ENCODE peak calls at places on chromosomes 12 and 14, in five cellular contexts. One of them, this sample, is unnamed.
A peak's percentile ranks its signal among the peaks of the same experiment; 100 is the strongest.

GRCh38 chr14:54728700-54729527 is 162.0 kb downstream of the SAMD4A start:
- DNase-seq in A549: no peak
- DNase-seq in kidney glomerular epithelial cell: no peak
- DNase-seq in effector memory CD4-positive, alpha-beta T cell: no peak
- DNase-seq in T follicular helper cell: no peak
- DNase-seq in this sample: no peak

GRCh38 chr12:66156654-66157053 is 13.1 kb downstream of the TMBIM4 start:
- DNase-seq in kidney glomerular epithelial cell: no peak
- DNase-seq in A549: no peak
- DNase-seq in effector memory CD4-positive, alpha-beta T cell: no peak
- DNase-seq in T follicular helper cell: no peak
- DNase-seq in this sample: no peak

GRCh38 chr14:74064883-74065282 is 19.4 kb downstream of the ALDH6A1 start:
- DNase-seq in T follicular helper cell: no peak
- DNase-seq in effector memory CD4-positive, alpha-beta T cell: no peak
- DNase-seq in A549: no peak
- DNase-seq in kidney glomerular epithelial cell: no peak
- DNase-seq in this sample: no peak

GRCh38 chr12:59646636-59647035 is 50.8 kb downstream of the SLC16A7 start:
- DNase-seq in T follicular helper cell: no peak
- DNase-seq in effector memory CD4-positive, alpha-beta T cell: no peak
- DNase-seq in kidney glomerular epithelial cell: no peak
- DNase-seq in A549: no peak
- DNase-seq in this sample: no peak

GRCh38 chr12:25972783-25973182 is 14.3 kb downstream of the RASSF8 start:
- DNase-seq in A549: no peak
- DNase-seq in effector memory CD4-positive, alpha-beta T cell: no peak
- DNase-seq in kidney glomerular epithelial cell: no peak
- DNase-seq in T follicular helper cell: no peak
- DNase-seq in this sample: no peak

GRCh38 chr12:25495336-25496097 is 57.6 kb downstream of the LMNTD1 start:
- DNase-seq in A549: no peak
- DNase-seq in kidney glomerular epithelial cell: peak; percentile 98
- DNase-seq in effector memory CD4-positive, alpha-beta T cell: no peak
- DNase-seq in T follicular helper cell: no peak
- DNase-seq in this sample: no peak

GRCh38 chr14:76784881-76785280 is 23.6 kb downstream of the VASH1 start:
- DNase-seq in kidney glomerular epithelial cell: peak; percentile 75
- DNase-seq in effector memory CD4-positive, alpha-beta T cell: peak; percentile 56
- DNase-seq in T follicular helper cell: peak; percentile 48
- DNase-seq in A549: peak; percentile 97
- DNase-seq in this sample: peak; percentile 65

GRCh38 chr14:75811862-75812505 is 150.9 kb downstream of the TTLL5 start:
- DNase-seq in A549: no peak
- DNase-seq in kidney glomerular epithelial cell: no peak
- DNase-seq in T follicular helper cell: no peak
- DNase-seq in effector memory CD4-positive, alpha-beta T cell: no peak
- DNase-seq in this sample: no peak

GRCh38 chr14:67467134-67467533 is 21.4 kb downstream of the TMEM229B start:
- DNase-seq in effector memory CD4-positive, alpha-beta T cell: no peak
- DNase-seq in kidney glomerular epithelial cell: no peak
- DNase-seq in A549: no peak
- DNase-seq in T follicular helper cell: no peak
- DNase-seq in this sample: no peak

GRCh38 chr12:102980350-102980749 is 22.9 kb downstream of the ASCL1 start:
- DNase-seq in kidney glomerular epithelial cell: no peak
- DNase-seq in A549: no peak
- DNase-seq in effector memory CD4-positive, alpha-beta T cell: no peak
- DNase-seq in T follicular helper cell: no peak
- DNase-seq in this sample: no peak

GRCh38 chr12:15830538-15830937 is 41.4 kb upstream of the EPS8 start:
- DNase-seq in effector memory CD4-positive, alpha-beta T cell: no peak
- DNase-seq in A549: no peak
- DNase-seq in kidney glomerular epithelial cell: no peak
- DNase-seq in T follicular helper cell: no peak
- DNase-seq in this sample: no peak

GRCh38 chr12:4701383-4701782 is 18.8 kb upstream of the GALNT8 start:
- DNase-seq in effector memory CD4-positive, alpha-beta T cell: no peak
- DNase-seq in kidney glomerular epithelial cell: no peak
- DNase-seq in T follicular helper cell: no peak
- DNase-seq in A549: no peak
- DNase-seq in this sample: no peak

GRCh38 chr14:20857630-20858261 is 33.4 kb upstream of the RNASE3 start:
- DNase-seq in effector memory CD4-positive, alpha-beta T cell: peak; percentile 29
- DNase-seq in A549: peak; percentile 46
- DNase-seq in T follicular helper cell: peak; percentile 56
- DNase-seq in kidney glomerular epithelial cell: peak; percentile 54
- DNase-seq in this sample: peak; percentile 72

GRCh38 chr12:79415754-79416435 is 274.9 kb downstream of the PAWR start:
- DNase-seq in A549: no peak
- DNase-seq in kidney glomerular epithelial cell: no peak
- DNase-seq in effector memory CD4-positive, alpha-beta T cell: no peak
- DNase-seq in T follicular helper cell: no peak
- DNase-seq in this sample: no peak

GRCh38 chr12:124904306-124905098 is 9.9 kb downstream of the UBC start:
- DNase-seq in kidney glomerular epithelial cell: peak; percentile 67
- DNase-seq in A549: peak; percentile 89
- DNase-seq in effector memory CD4-positive, alpha-beta T cell: no peak
- DNase-seq in T follicular helper cell: no peak
- DNase-seq in this sample: no peak

GRCh38 chr14:53108292-53108937 is 44.7 kb downstream of the DDHD1 start:
- DNase-seq in T follicular helper cell: no peak
- DNase-seq in effector memory CD4-positive, alpha-beta T cell: no peak
- DNase-seq in A549: no peak
- DNase-seq in kidney glomerular epithelial cell: no peak
- DNase-seq in this sample: peak; percentile 35

GRCh38 chr12:13390381-13390856 is 193.9 kb downstream of the EMP1 start:
- DNase-seq in effector memory CD4-positive, alpha-beta T cell: no peak
- DNase-seq in A549: peak; percentile 76
- DNase-seq in kidney glomerular epithelial cell: peak; percentile 18
- DNase-seq in T follicular helper cell: no peak
- DNase-seq in this sample: no peak

GRCh38 chr12:131692431-131692830 is 18.5 kb upstream of the SFSWAP start:
- DNase-seq in T follicular helper cell: no peak
- DNase-seq in kidney glomerular epithelial cell: no peak
- DNase-seq in A549: no peak
- DNase-seq in effector memory CD4-positive, alpha-beta T cell: no peak
- DNase-seq in this sample: no peak

GRCh38 chr12:31629756-31630732 is 29.4 kb upstream of the ETFBKMT start:
- DNase-seq in effector memory CD4-positive, alpha-beta T cell: no peak
- DNase-seq in kidney glomerular epithelial cell: no peak
- DNase-seq in A549: no peak
- DNase-seq in T follicular helper cell: no peak
- DNase-seq in this sample: no peak

GRCh38 chr12:108129017-108129812 is at the start of gene WSCD2:
- DNase-seq in T follicular helper cell: no peak
- DNase-seq in kidney glomerular epithelial cell: peak; percentile 6
- DNase-seq in effector memory CD4-positive, alpha-beta T cell: no peak
- DNase-seq in A549: no peak
- DNase-seq in this sample: no peak

GRCh38 chr14:22561661-22562579 is 27.1 kb downstream of the DAD1 start:
- DNase-seq in effector memory CD4-positive, alpha-beta T cell: peak; percentile 77
- DNase-seq in A549: no peak
- DNase-seq in kidney glomerular epithelial cell: no peak
- DNase-seq in T follicular helper cell: peak; percentile 68
- DNase-seq in this sample: no peak

GRCh38 chr14:90191154-90191553 is 65.2 kb upstream of the PSMC1 start:
- DNase-seq in T follicular helper cell: no peak
- DNase-seq in effector memory CD4-positive, alpha-beta T cell: no peak
- DNase-seq in kidney glomerular epithelial cell: no peak
- DNase-seq in A549: no peak
- DNase-seq in this sample: no peak

GRCh38 chr14:102817942-102818940 is 41.0 kb downstream of the TRAF3 start:
- DNase-seq in effector memory CD4-positive, alpha-beta T cell: no peak
- DNase-seq in A549: no peak
- DNase-seq in kidney glomerular epithelial cell: no peak
- DNase-seq in T follicular helper cell: no peak
- DNase-seq in this sample: no peak

GRCh38 chr12:15532364-15532977 is 210.2 kb downstream of the PTPRO start:
- DNase-seq in kidney glomerular epithelial cell: peak; percentile 68
- DNase-seq in effector memory CD4-positive, alpha-beta T cell: peak; percentile 17
- DNase-seq in T follicular helper cell: peak; percentile 38
- DNase-seq in A549: peak; percentile 44
- DNase-seq in this sample: peak; percentile 61

GRCh38 chr14:103161054-103161397 is 37.8 kb downstream of the TNFAIP2 start:
- DNase-seq in kidney glomerular epithelial cell: peak; percentile 33
- DNase-seq in effector memory CD4-positive, alpha-beta T cell: no peak
- DNase-seq in A549: no peak
- DNase-seq in T follicular helper cell: no peak
- DNase-seq in this sample: no peak

GRCh38 chr14:64225156-64225757 is 68.9 kb downstream of the ESR2 start:
- DNase-seq in kidney glomerular epithelial cell: no peak
- DNase-seq in A549: no peak
- DNase-seq in effector memory CD4-positive, alpha-beta T cell: no peak
- DNase-seq in T follicular helper cell: no peak
- DNase-seq in this sample: no peak

GRCh38 chr12:130835011-130835410 is 4.0 kb downstream of the STX2 start:
- DNase-seq in effector memory CD4-positive, alpha-beta T cell: no peak
- DNase-seq in T follicular helper cell: no peak
- DNase-seq in kidney glomerular epithelial cell: no peak
- DNase-seq in A549: no peak
- DNase-seq in this sample: no peak

GRCh38 chr14:89473979-89474378 is 56.9 kb upstream of the FOXN3 start:
- DNase-seq in effector memory CD4-positive, alpha-beta T cell: no peak
- DNase-seq in T follicular helper cell: no peak
- DNase-seq in kidney glomerular epithelial cell: no peak
- DNase-seq in A549: no peak
- DNase-seq in this sample: no peak

GRCh38 chr12:108768591-108769500 is 37.5 kb upstream of the CORO1C start:
- DNase-seq in effector memory CD4-positive, alpha-beta T cell: no peak
- DNase-seq in T follicular helper cell: no peak
- DNase-seq in A549: peak; percentile 84
- DNase-seq in kidney glomerular epithelial cell: no peak
- DNase-seq in this sample: no peak